ENCODE peak calls at places on chromosomes 2 and 18, in eight cellular contexts. F is fibroblast of lung, L is nephron progenitor cell, Q is RWPE1, S is colonic mucosa, U is PC-9, M is HFFc6, K is progenitor cell of endocrine pancreas. H is an unnamed sample.

GRCh38 chr2:186917866-186918265 is 68.9 kb upstream of the ZSWIM2 start:
- DNase-seq in K (no peak), M (peak), S (no peak), L (no peak), U (no peak), F (no peak), Q (no peak), H (no peak)

GRCh38 chr18:24136967-24137373 is 1.9 kb upstream of the CABYR start:
- DNase-seq in U (peak), M (no peak), L (no peak), S (no peak), K (no peak), Q (no peak), F (peak), H (no peak)

GRCh38 chr2:33242845-33243244 is 233.6 kb upstream of the RASGRP3 start:
- DNase-seq in L (no peak), S (no peak), M (peak), F (no peak), K (no peak), U (no peak), Q (peak), H (no peak)

GRCh38 chr2:226581004-226581403 is 218.6 kb downstream of the IRS1 start:
- DNase-seq in Q (no peak), L (no peak), U (no peak), K (no peak), S (peak), F (no peak), M (no peak), H (no peak)

GRCh38 chr2:124911560-124911959 is 886.5 kb downstream of the CNTNAP5 start:
- DNase-seq in M (no peak), K (no peak), U (no peak), S (no peak), Q (no peak), F (peak), L (no peak), H (no peak)

GRCh38 chr2:181376442-181376841 is 80.7 kb upstream of the ITGA4 start:
- DNase-seq in U (no peak), K (no peak), F (no peak), Q (no peak), M (no peak), S (no peak), L (no peak), H (no peak)

GRCh38 chr2:204687776-204688175 is 142.5 kb downstream of the PARD3B start:
- DNase-seq in S (no peak), U (no peak), Q (no peak), M (no peak), F (no peak), K (no peak), L (no peak), H (no peak)

GRCh38 chr2:27138111-27138510 is 1.1 kb downstream of the PRR30 start:
- DNase-seq in S (no peak), U (no peak), Q (no peak), F (no peak), M (no peak), K (no peak), L (no peak), H (no peak)

GRCh38 chr2:230269715-230270114 is 44.2 kb downstream of the SP140 start:
- DNase-seq in Q (no peak), F (no peak), U (no peak), K (no peak), L (no peak), M (no peak), S (no peak), H (no peak)

GRCh38 chr18:35010983-35011382 is 30.2 kb upstream of the MAPRE2 start:
- DNase-seq in K (no peak), F (no peak), S (no peak), M (no peak), U (no peak), Q (no peak), L (no peak), H (no peak)

GRCh38 chr2:190879474-190880373 is 897 bp upstream of the GLS start:
- DNase-seq in K (no peak), Q (no peak), S (no peak), U (no peak), M (peak), L (no peak), F (no peak), H (no peak)

GRCh38 chr2:174919886-174920595 is 85.1 kb downstream of the CHN1 start:
- DNase-seq in U (no peak), M (no peak), S (no peak), Q (no peak), L (no peak), F (no peak), K (no peak), H (no peak)

GRCh38 chr2:157726946-157727345 is 98.3 kb upstream of the ACVR1C start:
- DNase-seq in K (no peak), F (no peak), M (no peak), Q (no peak), U (no peak), L (no peak), S (no peak), H (no peak)

GRCh38 chr2:109512076-109512475 is 101.7 kb downstream of the SEPTIN10 start:
- DNase-seq in L (no peak), K (no peak), F (no peak), Q (no peak), U (no peak), M (no peak), S (no peak), H (no peak)

GRCh38 chr2:30645745-30646119 is 161.5 kb downstream of the CAPN13 start:
- DNase-seq in U (no peak), F (no peak), K (no peak), M (no peak), L (no peak), S (no peak), Q (no peak), H (no peak)

DNA sequence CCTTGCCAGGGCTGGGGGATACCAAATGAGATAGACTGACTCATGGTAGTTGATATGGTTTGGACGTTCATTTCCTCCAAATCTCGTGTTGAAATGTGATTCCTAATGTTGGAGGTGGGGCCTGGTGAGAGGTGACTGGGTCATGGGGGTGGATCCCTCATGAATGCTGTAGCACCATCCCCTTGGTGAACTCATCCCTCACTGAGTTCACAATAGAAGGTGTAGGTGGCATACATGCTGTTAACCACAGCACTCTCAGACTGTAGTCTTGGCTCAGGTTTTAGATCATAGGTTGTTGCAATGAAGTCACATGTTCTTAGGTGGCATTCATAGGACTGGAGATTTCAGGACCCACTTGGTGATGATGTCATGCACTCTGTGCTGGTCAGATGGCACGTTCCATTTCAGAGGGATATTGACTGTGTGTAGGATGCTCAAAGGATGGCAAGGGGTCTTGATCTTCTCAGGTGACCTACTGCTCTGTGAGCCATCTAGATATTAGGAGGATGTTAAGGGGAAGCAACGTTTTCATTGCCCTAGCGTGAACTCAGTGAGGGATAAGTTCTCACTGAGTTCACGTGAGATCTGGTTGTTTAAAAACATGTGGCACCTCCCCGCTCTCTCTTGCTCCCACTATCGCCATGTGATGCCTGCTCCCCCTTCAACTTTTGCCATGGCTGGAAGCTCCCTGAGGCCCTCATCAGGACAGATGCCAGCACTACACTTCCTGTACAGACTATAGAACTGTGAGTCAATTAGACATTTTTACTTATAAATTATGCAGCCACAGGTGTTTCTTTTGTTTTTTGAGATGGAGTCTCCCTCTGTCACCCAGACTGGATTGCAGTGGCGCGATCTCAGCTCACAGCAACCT is 73.8 kb upstream of the ACAA2 start:
- DNase-seq in F (no peak), L (no peak), S (no peak), U (no peak), K (no peak), M (no peak), Q (no peak), H (no peak)
- TF ChIP-seq CTCF in F (no peak), L (no peak), S (no peak), U (peak), K (peak), M (no peak), Q (no peak), H (peak)

GRCh38 chr2:1517786-1518500 is 104.7 kb downstream of the TPO start:
- DNase-seq in S (no peak), K (no peak), U (no peak), Q (no peak), F (no peak), L (no peak), M (no peak), H (no peak)
- TF ChIP-seq CTCF in S (no peak), K (no peak), U (no peak), Q (no peak), F (no peak), L (no peak), M (no peak), H (no peak)

GRCh38 chr2:120777787-120778186 is 42.1 kb downstream of the GLI2 start:
- DNase-seq in L (no peak), S (no peak), F (no peak), Q (no peak), M (no peak), K (no peak), U (no peak), H (no peak)

GRCh38 chr2:120780402-120780801 is 44.7 kb downstream of the GLI2 start:
- DNase-seq in K (no peak), F (no peak), U (no peak), L (no peak), S (no peak), Q (no peak), M (no peak), H (no peak)

GRCh38 chr2:120778244-120778643 is 42.6 kb downstream of the GLI2 start:
- DNase-seq in S (no peak), K (no peak), L (no peak), M (peak), U (no peak), F (peak), Q (no peak), H (no peak)

GRCh38 chr2:120777170-120777751 is 41.6 kb downstream of the GLI2 start:
- DNase-seq in F (peak), K (no peak), M (no peak), S (no peak), Q (no peak), U (no peak), L (no peak), H (no peak)

GRCh38 chr2:120779781-120780283 is 44.2 kb downstream of the GLI2 start:
- DNase-seq in M (peak), Q (no peak), U (peak), L (no peak), F (peak), S (no peak), K (no peak), H (no peak)
- TF ChIP-seq CTCF in M (peak), Q (no peak), U (no peak), L (no peak), F (peak), S (no peak), K (no peak), H (no peak)

GRCh38 chr2:151156943-151157705 is 104.5 kb downstream of the RBM43 start:
- DNase-seq in K (no peak), L (no peak), S (no peak), M (no peak), F (no peak), U (no peak), Q (no peak), H (no peak)

GRCh38 chr2:151159109-151159690 is 102.5 kb downstream of the RBM43 start:
- DNase-seq in U (no peak), M (no peak), L (no peak), K (no peak), F (peak), S (no peak), Q (no peak), H (no peak)

GRCh38 chr2:151166410-151166809 is 95.3 kb downstream of the RBM43 start:
- DNase-seq in L (no peak), M (no peak), K (no peak), U (no peak), Q (no peak), S (no peak), F (no peak), H (no peak)

GRCh38 chr2:151156431-151156830 is 105.2 kb downstream of the RBM43 start:
- DNase-seq in F (no peak), S (no peak), K (no peak), L (no peak), U (no peak), M (no peak), Q (no peak), H (no peak)

DNA sequence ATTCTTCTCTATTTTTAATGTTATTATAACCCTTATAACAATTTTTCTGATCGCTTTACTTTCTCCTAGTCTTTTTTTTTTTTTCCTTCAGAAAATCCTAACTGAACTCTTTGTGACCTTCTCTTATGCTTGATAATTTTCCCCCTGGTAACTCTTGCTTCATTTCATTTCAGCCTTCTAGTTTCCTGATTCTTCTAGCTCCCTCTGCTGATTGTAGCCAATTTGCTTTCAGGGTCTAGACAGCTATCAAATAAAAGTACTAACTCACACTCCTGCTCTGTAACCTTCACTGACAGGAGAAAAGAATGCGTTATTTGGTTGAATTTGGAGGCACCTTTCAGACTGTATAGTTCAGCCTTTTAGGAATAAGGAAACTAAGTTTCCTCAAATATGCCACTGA is 99.5 kb downstream of the RBM43 start:
- DNase-seq in U (no peak), Q (no peak), L (no peak), M (peak), S (no peak), K (no peak), F (peak), H (no peak)
- TF ChIP-seq CTCF in U (peak), Q (peak), L (no peak), M (peak), S (no peak), K (no peak), F (peak), H (peak)

GRCh38 chr2:1655461-1655860 is 88.9 kb downstream of the PXDN start:
- DNase-seq in F (no peak), M (no peak), U (no peak), Q (no peak), L (no peak), K (no peak), S (no peak), H (no peak)

GRCh38 chr2:1654696-1655374 is 89.5 kb downstream of the PXDN start:
- DNase-seq in Q (no peak), K (no peak), L (no peak), S (no peak), M (no peak), U (no peak), F (no peak), H (peak)

GRCh38 chr2:1656961-1657841 is 87.1 kb downstream of the PXDN start:
- DNase-seq in Q (no peak), U (no peak), L (no peak), S (no peak), K (no peak), F (no peak), M (no peak), H (no peak)

GRCh38 chr2:1658394-1659151 is 85.7 kb downstream of the PXDN start:
- DNase-seq in L (no peak), F (no peak), S (no peak), Q (no peak), K (no peak), M (no peak), U (no peak), H (peak)

DNA sequence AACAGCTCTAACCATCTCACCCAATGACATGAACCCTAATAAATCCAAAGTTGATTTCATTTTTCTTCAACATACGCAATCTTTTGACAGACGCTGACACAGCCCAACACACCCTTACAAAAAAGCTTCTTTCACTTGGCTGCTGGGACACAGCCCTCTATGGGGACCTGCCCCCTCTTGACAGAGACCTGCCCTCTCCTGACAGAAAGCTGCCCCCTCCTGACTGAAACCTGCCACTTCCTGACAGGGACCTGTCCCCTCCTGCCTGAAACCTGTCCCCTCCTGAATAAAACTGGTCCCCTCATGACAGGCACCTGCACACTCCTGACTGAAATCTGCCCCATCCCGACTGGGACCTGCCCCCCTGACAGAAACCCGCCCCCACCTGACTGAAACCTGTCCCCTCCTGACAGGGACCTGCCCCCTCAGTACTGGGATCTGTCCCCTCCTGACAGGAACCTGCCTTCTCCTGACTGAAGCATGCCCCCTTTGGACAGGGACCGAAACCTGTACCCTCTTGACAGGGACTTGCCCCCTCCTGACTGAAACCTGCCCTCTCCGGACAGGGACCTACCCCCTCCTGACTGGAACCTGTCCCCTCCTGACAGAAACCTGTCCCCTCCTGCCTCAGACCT is 87.9 kb downstream of the PXDN start:
- DNase-seq in S (no peak), M (no peak), L (no peak), U (no peak), Q (no peak), K (no peak), F (no peak), H (no peak)
- TF ChIP-seq CTCF in S (no peak), M (peak), L (no peak), U (no peak), Q (no peak), K (no peak), F (no peak), H (no peak)

H was measured in type B pancreatic cell.